ENCODE peak calls at places on chromosomes 1 and 21, in seven cellular contexts. One of them, this sample, is unnamed.
A peak's percentile ranks its signal among the peaks of the same experiment; 100 is the strongest.

GRCh38 chr1:150168960-150169565 is 19.3 kb downstream of the PLEKHO1 start:
- DNase-seq in DMS79 treated with DMSO at 0.1 percent for 48 hours: no peak
- DNase-seq in ELR: peak; percentile 80
- DNase-seq in omental fat pad: peak; percentile 65
- DNase-seq in endothelial cell: peak; percentile 85
- DNase-seq in naive thymus-derived CD8-positive, alpha-beta T cell: peak; percentile 41
- DNase-seq in PC-9: peak; percentile 65
- DNase-seq in this sample: peak; percentile 71

GRCh38 chr1:159927211-159927886 is 2.0 kb upstream of the TAGLN2 start:
- DNase-seq in PC-9: no peak
- DNase-seq in endothelial cell: no peak
- DNase-seq in DMS79 treated with DMSO at 0.1 percent for 48 hours: no peak
- DNase-seq in ELR: no peak
- DNase-seq in naive thymus-derived CD8-positive, alpha-beta T cell: no peak
- DNase-seq in omental fat pad: no peak
- DNase-seq in this sample: no peak

GRCh38 chr1:117599822-117600221 is 6.0 kb upstream of the TENT5C start:
- DNase-seq in endothelial cell: no peak
- DNase-seq in PC-9: no peak
- DNase-seq in omental fat pad: no peak
- DNase-seq in naive thymus-derived CD8-positive, alpha-beta T cell: no peak
- DNase-seq in ELR: no peak
- DNase-seq in DMS79 treated with DMSO at 0.1 percent for 48 hours: no peak
- DNase-seq in this sample: no peak

GRCh38 chr1:210848474-210848873 is 285.5 kb downstream of the KCNH1 start:
- DNase-seq in omental fat pad: no peak
- DNase-seq in PC-9: no peak
- DNase-seq in ELR: no peak
- DNase-seq in naive thymus-derived CD8-positive, alpha-beta T cell: no peak
- DNase-seq in endothelial cell: no peak
- DNase-seq in DMS79 treated with DMSO at 0.1 percent for 48 hours: no peak
- DNase-seq in this sample: no peak

GRCh38 chr1:56097713-56098112 is 481.6 kb downstream of the PLPP3 start:
- DNase-seq in ELR: no peak
- DNase-seq in omental fat pad: no peak
- DNase-seq in naive thymus-derived CD8-positive, alpha-beta T cell: no peak
- DNase-seq in endothelial cell: no peak
- DNase-seq in DMS79 treated with DMSO at 0.1 percent for 48 hours: no peak
- DNase-seq in PC-9: no peak
- DNase-seq in this sample: no peak

GRCh38 chr1:45617618-45618017 is 6.2 kb downstream of the CCDC17 start:
- DNase-seq in omental fat pad: no peak
- DNase-seq in naive thymus-derived CD8-positive, alpha-beta T cell: no peak
- DNase-seq in ELR: peak; percentile 93
- DNase-seq in DMS79 treated with DMSO at 0.1 percent for 48 hours: no peak
- DNase-seq in endothelial cell: no peak
- DNase-seq in PC-9: no peak
- DNase-seq in this sample: no peak

GRCh38 chr1:108151548-108151947 is 48.6 kb downstream of the SLC25A24 start:
- DNase-seq in omental fat pad: no peak
- DNase-seq in PC-9: no peak
- DNase-seq in DMS79 treated with DMSO at 0.1 percent for 48 hours: no peak
- DNase-seq in ELR: no peak
- DNase-seq in endothelial cell: no peak
- DNase-seq in naive thymus-derived CD8-positive, alpha-beta T cell: no peak
- DNase-seq in this sample: no peak

GRCh38 chr1:70205437-70206118 is at the start of gene LRRC40:
- DNase-seq in endothelial cell: peak; percentile 97
- DNase-seq in DMS79 treated with DMSO at 0.1 percent for 48 hours: peak; percentile 90
- DNase-seq in PC-9: peak; percentile 96
- DNase-seq in omental fat pad: peak; percentile 79
- DNase-seq in naive thymus-derived CD8-positive, alpha-beta T cell: peak; percentile 98
- DNase-seq in ELR: peak; percentile 95
- DNase-seq in this sample: peak; percentile 98

GRCh38 chr1:207239874-207240273 is 81.6 kb upstream of the CD55 start:
- DNase-seq in PC-9: no peak
- DNase-seq in endothelial cell: no peak
- DNase-seq in DMS79 treated with DMSO at 0.1 percent for 48 hours: no peak
- DNase-seq in naive thymus-derived CD8-positive, alpha-beta T cell: no peak
- DNase-seq in ELR: peak; percentile 10
- DNase-seq in omental fat pad: no peak
- DNase-seq in this sample: peak; percentile 85

GRCh38 chr1:235527196-235527814 is 23.1 kb upstream of the B3GALNT2 start:
- DNase-seq in naive thymus-derived CD8-positive, alpha-beta T cell: no peak
- DNase-seq in DMS79 treated with DMSO at 0.1 percent for 48 hours: no peak
- DNase-seq in PC-9: no peak
- DNase-seq in ELR: no peak
- DNase-seq in omental fat pad: no peak
- DNase-seq in endothelial cell: no peak
- DNase-seq in this sample: no peak

GRCh38 chr1:17274186-17275170 is 25.6 kb downstream of the PADI3 start:
- DNase-seq in ELR: peak; percentile 68
- DNase-seq in endothelial cell: peak; percentile 75
- DNase-seq in DMS79 treated with DMSO at 0.1 percent for 48 hours: peak; percentile 39
- DNase-seq in omental fat pad: no peak
- DNase-seq in naive thymus-derived CD8-positive, alpha-beta T cell: no peak
- DNase-seq in PC-9: peak; percentile 71
- DNase-seq in this sample: peak; percentile 81

GRCh38 chr21:41008971-41009370 is 159.0 kb upstream of the BACE2 start:
- DNase-seq in naive thymus-derived CD8-positive, alpha-beta T cell: no peak
- DNase-seq in PC-9: no peak
- DNase-seq in ELR: no peak
- DNase-seq in omental fat pad: no peak
- DNase-seq in endothelial cell: no peak
- DNase-seq in DMS79 treated with DMSO at 0.1 percent for 48 hours: peak; percentile 65
- DNase-seq in this sample: no peak

GRCh38 chr1:52032785-52033131 is 852 bp downstream of the KTI12 start:
- DNase-seq in DMS79 treated with DMSO at 0.1 percent for 48 hours: peak; percentile 65
- DNase-seq in omental fat pad: peak; percentile 24
- DNase-seq in PC-9: peak; percentile 40
- DNase-seq in naive thymus-derived CD8-positive, alpha-beta T cell: no peak
- DNase-seq in endothelial cell: peak; percentile 13
- DNase-seq in ELR: peak; percentile 74
- DNase-seq in this sample: peak; percentile 47

GRCh38 chr1:44884746-44885145 is 41.7 kb upstream of the PTCH2 start:
- DNase-seq in PC-9: no peak
- DNase-seq in DMS79 treated with DMSO at 0.1 percent for 48 hours: no peak
- DNase-seq in endothelial cell: no peak
- DNase-seq in omental fat pad: no peak
- DNase-seq in naive thymus-derived CD8-positive, alpha-beta T cell: no peak
- DNase-seq in ELR: no peak
- DNase-seq in this sample: no peak

GRCh38 chr21:43827015-43827611 is 37.7 kb downstream of the RRP1 start:
- DNase-seq in endothelial cell: no peak
- DNase-seq in naive thymus-derived CD8-positive, alpha-beta T cell: no peak
- DNase-seq in ELR: peak; percentile 85
- DNase-seq in omental fat pad: no peak
- DNase-seq in DMS79 treated with DMSO at 0.1 percent for 48 hours: no peak
- DNase-seq in PC-9: peak; percentile 35
- DNase-seq in this sample: no peak

GRCh38 chr1:39214998-39215873 is 10.7 kb downstream of the MACF1 start:
- DNase-seq in naive thymus-derived CD8-positive, alpha-beta T cell: no peak
- DNase-seq in omental fat pad: no peak
- DNase-seq in DMS79 treated with DMSO at 0.1 percent for 48 hours: no peak
- DNase-seq in ELR: no peak
- DNase-seq in endothelial cell: no peak
- DNase-seq in PC-9: no peak
- DNase-seq in this sample: peak; percentile 62

GRCh38 chr1:230383425-230383824 is 42.7 kb downstream of the PGBD5 start:
- DNase-seq in omental fat pad: no peak
- DNase-seq in ELR: no peak
- DNase-seq in DMS79 treated with DMSO at 0.1 percent for 48 hours: no peak
- DNase-seq in endothelial cell: no peak
- DNase-seq in PC-9: no peak
- DNase-seq in naive thymus-derived CD8-positive, alpha-beta T cell: no peak
- DNase-seq in this sample: no peak

GRCh38 chr1:55684131-55684650 is 469.0 kb upstream of the USP24 start:
- DNase-seq in endothelial cell: no peak
- DNase-seq in omental fat pad: no peak
- DNase-seq in PC-9: no peak
- DNase-seq in ELR: no peak
- DNase-seq in DMS79 treated with DMSO at 0.1 percent for 48 hours: peak; percentile 6
- DNase-seq in naive thymus-derived CD8-positive, alpha-beta T cell: no peak
- DNase-seq in this sample: no peak

GRCh38 chr1:50742523-50742922 is 217.5 kb downstream of the FAF1 start:
- DNase-seq in endothelial cell: no peak
- DNase-seq in omental fat pad: no peak
- DNase-seq in DMS79 treated with DMSO at 0.1 percent for 48 hours: no peak
- DNase-seq in PC-9: no peak
- DNase-seq in ELR: peak; percentile 62
- DNase-seq in naive thymus-derived CD8-positive, alpha-beta T cell: no peak
- DNase-seq in this sample: no peak

GRCh38 chr1:162070094-162070748 is 730 bp downstream of the NOS1AP start:
- DNase-seq in PC-9: peak; percentile 27
- DNase-seq in naive thymus-derived CD8-positive, alpha-beta T cell: peak; percentile 11
- DNase-seq in ELR: peak; percentile 14
- DNase-seq in DMS79 treated with DMSO at 0.1 percent for 48 hours: peak; percentile 33
- DNase-seq in endothelial cell: no peak
- DNase-seq in omental fat pad: no peak
- DNase-seq in this sample: no peak

GRCh38 chr1:16067127-16067768 is 6.2 kb downstream of the FAM131C start:
- DNase-seq in omental fat pad: no peak
- DNase-seq in PC-9: no peak
- DNase-seq in ELR: no peak
- DNase-seq in endothelial cell: no peak
- DNase-seq in naive thymus-derived CD8-positive, alpha-beta T cell: no peak
- DNase-seq in DMS79 treated with DMSO at 0.1 percent for 48 hours: no peak
- DNase-seq in this sample: no peak

GRCh38 chr1:24236170-24237045 is 49.3 kb upstream of the IFNLR1 start:
- DNase-seq in PC-9: peak; percentile 30
- DNase-seq in DMS79 treated with DMSO at 0.1 percent for 48 hours: peak; percentile 58
- DNase-seq in ELR: peak; percentile 70
- DNase-seq in endothelial cell: no peak
- DNase-seq in omental fat pad: peak; percentile 41
- DNase-seq in naive thymus-derived CD8-positive, alpha-beta T cell: no peak
- DNase-seq in this sample: peak; percentile 76

GRCh38 chr1:9115656-9116205 is 13.2 kb downstream of the GPR157 start:
- DNase-seq in ELR: peak; percentile 5
- DNase-seq in DMS79 treated with DMSO at 0.1 percent for 48 hours: no peak
- DNase-seq in naive thymus-derived CD8-positive, alpha-beta T cell: no peak
- DNase-seq in omental fat pad: no peak
- DNase-seq in endothelial cell: no peak
- DNase-seq in PC-9: no peak
- DNase-seq in this sample: no peak

GRCh38 chr1:192539450-192540132 is 36.0 kb upstream of the RGS1 start:
- DNase-seq in omental fat pad: no peak
- DNase-seq in endothelial cell: peak; percentile 5
- DNase-seq in PC-9: peak; percentile 31
- DNase-seq in naive thymus-derived CD8-positive, alpha-beta T cell: no peak
- DNase-seq in DMS79 treated with DMSO at 0.1 percent for 48 hours: no peak
- DNase-seq in ELR: peak; percentile 93
- DNase-seq in this sample: peak; percentile 74